ENCODE peak calls at places on chromosomes 12 and 14, in eight cellular contexts. One of them, this sample, is unnamed.

GRCh38 chr14:80364274-80364673 is 153.0 kb upstream of the DIO2 start:
- DNase-seq in stimulated activated CD4-positive, alpha-beta T cell treated with anti-CD3 and anti-CD28 coated beads, TNF-alpha, amount 100 ng/mL, for 1 hour: no peak
- DNase-seq in body of pancreas: no peak
- DNase-seq in iPS-NIHi11: peak
- DNase-seq in stromal cell of bone marrow: peak
- DNase-seq in naive B cell: no peak
- DNase-seq in H1: no peak
- DNase-seq in stimulated activated CD8-positive, alpha-beta memory T cell treated with anti-CD3 and anti-CD28 coated beads, Interleukin-12 subunit alpha, Interleukin-12 subunit beta, amount 100 ng/mL, for 4 hours: no peak
- DNase-seq in this sample: no peak

GRCh38 chr12:124551268-124552144 is 15.9 kb downstream of the NCOR2 start:
- DNase-seq in body of pancreas: no peak
- DNase-seq in iPS-NIHi11: peak
- DNase-seq in stromal cell of bone marrow: no peak
- DNase-seq in stimulated activated CD8-positive, alpha-beta memory T cell treated with anti-CD3 and anti-CD28 coated beads, Interleukin-12 subunit alpha, Interleukin-12 subunit beta, amount 100 ng/mL, for 4 hours: no peak
- DNase-seq in H1: no peak
- DNase-seq in stimulated activated CD4-positive, alpha-beta T cell treated with anti-CD3 and anti-CD28 coated beads, TNF-alpha, amount 100 ng/mL, for 1 hour: no peak
- DNase-seq in naive B cell: peak
- DNase-seq in this sample: no peak

GRCh38 chr14:100340454-100340813 is 17.3 kb downstream of the SLC25A47 start:
- DNase-seq in stromal cell of bone marrow: no peak
- DNase-seq in stimulated activated CD8-positive, alpha-beta memory T cell treated with anti-CD3 and anti-CD28 coated beads, Interleukin-12 subunit alpha, Interleukin-12 subunit beta, amount 100 ng/mL, for 4 hours: no peak
- DNase-seq in H1: no peak
- DNase-seq in naive B cell: no peak
- DNase-seq in body of pancreas: no peak
- DNase-seq in iPS-NIHi11: no peak
- DNase-seq in stimulated activated CD4-positive, alpha-beta T cell treated with anti-CD3 and anti-CD28 coated beads, TNF-alpha, amount 100 ng/mL, for 1 hour: no peak
- DNase-seq in this sample: no peak

GRCh38 chr14:91113829-91114078 is at the start of gene DGLUCY:
- DNase-seq in stimulated activated CD4-positive, alpha-beta T cell treated with anti-CD3 and anti-CD28 coated beads, TNF-alpha, amount 100 ng/mL, for 1 hour: no peak
- DNase-seq in iPS-NIHi11: peak
- DNase-seq in stimulated activated CD8-positive, alpha-beta memory T cell treated with anti-CD3 and anti-CD28 coated beads, Interleukin-12 subunit alpha, Interleukin-12 subunit beta, amount 100 ng/mL, for 4 hours: no peak
- DNase-seq in body of pancreas: peak
- DNase-seq in stromal cell of bone marrow: peak
- DNase-seq in naive B cell: no peak
- DNase-seq in H1: no peak
- DNase-seq in this sample: peak

GRCh38 chr14:31677630-31678029 is 116.4 kb downstream of the NUBPL start:
- DNase-seq in stromal cell of bone marrow: no peak
- DNase-seq in iPS-NIHi11: no peak
- DNase-seq in naive B cell: no peak
- DNase-seq in H1: no peak
- DNase-seq in stimulated activated CD4-positive, alpha-beta T cell treated with anti-CD3 and anti-CD28 coated beads, TNF-alpha, amount 100 ng/mL, for 1 hour: no peak
- DNase-seq in stimulated activated CD8-positive, alpha-beta memory T cell treated with anti-CD3 and anti-CD28 coated beads, Interleukin-12 subunit alpha, Interleukin-12 subunit beta, amount 100 ng/mL, for 4 hours: no peak
- DNase-seq in body of pancreas: no peak
- DNase-seq in this sample: no peak

GRCh38 chr14:99519347-99519881 is 38.2 kb downstream of the CCNK start:
- DNase-seq in stimulated activated CD8-positive, alpha-beta memory T cell treated with anti-CD3 and anti-CD28 coated beads, Interleukin-12 subunit alpha, Interleukin-12 subunit beta, amount 100 ng/mL, for 4 hours: no peak
- DNase-seq in iPS-NIHi11: no peak
- DNase-seq in body of pancreas: no peak
- DNase-seq in stromal cell of bone marrow: no peak
- DNase-seq in naive B cell: no peak
- DNase-seq in H1: no peak
- DNase-seq in stimulated activated CD4-positive, alpha-beta T cell treated with anti-CD3 and anti-CD28 coated beads, TNF-alpha, amount 100 ng/mL, for 1 hour: no peak
- DNase-seq in this sample: no peak

GRCh38 chr12:22856120-22856699 is 231.2 kb downstream of the ETNK1 start:
- DNase-seq in naive B cell: no peak
- DNase-seq in stimulated activated CD4-positive, alpha-beta T cell treated with anti-CD3 and anti-CD28 coated beads, TNF-alpha, amount 100 ng/mL, for 1 hour: no peak
- DNase-seq in H1: no peak
- DNase-seq in iPS-NIHi11: peak
- DNase-seq in stromal cell of bone marrow: peak
- DNase-seq in body of pancreas: no peak
- DNase-seq in stimulated activated CD8-positive, alpha-beta memory T cell treated with anti-CD3 and anti-CD28 coated beads, Interleukin-12 subunit alpha, Interleukin-12 subunit beta, amount 100 ng/mL, for 4 hours: no peak
- DNase-seq in this sample: no peak

GRCh38 chr12:44029194-44029593 is 193.3 kb downstream of the TMEM117 start:
- DNase-seq in iPS-NIHi11: no peak
- DNase-seq in stimulated activated CD4-positive, alpha-beta T cell treated with anti-CD3 and anti-CD28 coated beads, TNF-alpha, amount 100 ng/mL, for 1 hour: no peak
- DNase-seq in stromal cell of bone marrow: no peak
- DNase-seq in H1: no peak
- DNase-seq in naive B cell: no peak
- DNase-seq in stimulated activated CD8-positive, alpha-beta memory T cell treated with anti-CD3 and anti-CD28 coated beads, Interleukin-12 subunit alpha, Interleukin-12 subunit beta, amount 100 ng/mL, for 4 hours: no peak
- DNase-seq in body of pancreas: no peak
- DNase-seq in this sample: no peak

GRCh38 chr12:4312251-4312650 is 8.8 kb upstream of the TIGAR start:
- DNase-seq in body of pancreas: no peak
- DNase-seq in H1: no peak
- DNase-seq in iPS-NIHi11: no peak
- DNase-seq in stimulated activated CD4-positive, alpha-beta T cell treated with anti-CD3 and anti-CD28 coated beads, TNF-alpha, amount 100 ng/mL, for 1 hour: no peak
- DNase-seq in naive B cell: no peak
- DNase-seq in stromal cell of bone marrow: no peak
- DNase-seq in stimulated activated CD8-positive, alpha-beta memory T cell treated with anti-CD3 and anti-CD28 coated beads, Interleukin-12 subunit alpha, Interleukin-12 subunit beta, amount 100 ng/mL, for 4 hours: no peak
- DNase-seq in this sample: no peak

GRCh38 chr14:28603606-28604005 is 163.0 kb upstream of the FOXG1 start:
- DNase-seq in naive B cell: no peak
- DNase-seq in body of pancreas: no peak
- DNase-seq in iPS-NIHi11: no peak
- DNase-seq in stimulated activated CD4-positive, alpha-beta T cell treated with anti-CD3 and anti-CD28 coated beads, TNF-alpha, amount 100 ng/mL, for 1 hour: no peak
- DNase-seq in H1: no peak
- DNase-seq in stimulated activated CD8-positive, alpha-beta memory T cell treated with anti-CD3 and anti-CD28 coated beads, Interleukin-12 subunit alpha, Interleukin-12 subunit beta, amount 100 ng/mL, for 4 hours: no peak
- DNase-seq in stromal cell of bone marrow: no peak
- DNase-seq in this sample: no peak

GRCh38 chr12:57632898-57633825 is at the start of gene B4GALNT1:
- DNase-seq in H1: no peak
- DNase-seq in body of pancreas: peak
- DNase-seq in stromal cell of bone marrow: no peak
- DNase-seq in naive B cell: peak
- DNase-seq in stimulated activated CD4-positive, alpha-beta T cell treated with anti-CD3 and anti-CD28 coated beads, TNF-alpha, amount 100 ng/mL, for 1 hour: no peak
- DNase-seq in iPS-NIHi11: peak
- DNase-seq in stimulated activated CD8-positive, alpha-beta memory T cell treated with anti-CD3 and anti-CD28 coated beads, Interleukin-12 subunit alpha, Interleukin-12 subunit beta, amount 100 ng/mL, for 4 hours: peak
- DNase-seq in this sample: peak

GRCh38 chr14:87998414-87998813 is 5.4 kb upstream of the GALC start:
- DNase-seq in stromal cell of bone marrow: no peak
- DNase-seq in stimulated activated CD8-positive, alpha-beta memory T cell treated with anti-CD3 and anti-CD28 coated beads, Interleukin-12 subunit alpha, Interleukin-12 subunit beta, amount 100 ng/mL, for 4 hours: no peak
- DNase-seq in naive B cell: no peak
- DNase-seq in body of pancreas: no peak
- DNase-seq in stimulated activated CD4-positive, alpha-beta T cell treated with anti-CD3 and anti-CD28 coated beads, TNF-alpha, amount 100 ng/mL, for 1 hour: no peak
- DNase-seq in H1: no peak
- DNase-seq in iPS-NIHi11: no peak
- DNase-seq in this sample: no peak

GRCh38 chr12:98509063-98509462 is 6.3 kb upstream of the TMPO start:
- DNase-seq in stimulated activated CD8-positive, alpha-beta memory T cell treated with anti-CD3 and anti-CD28 coated beads, Interleukin-12 subunit alpha, Interleukin-12 subunit beta, amount 100 ng/mL, for 4 hours: no peak
- DNase-seq in stromal cell of bone marrow: no peak
- DNase-seq in naive B cell: no peak
- DNase-seq in stimulated activated CD4-positive, alpha-beta T cell treated with anti-CD3 and anti-CD28 coated beads, TNF-alpha, amount 100 ng/mL, for 1 hour: no peak
- DNase-seq in body of pancreas: no peak
- DNase-seq in iPS-NIHi11: no peak
- DNase-seq in H1: peak
- DNase-seq in this sample: no peak

GRCh38 chr12:1306096-1306495 is 288.3 kb downstream of the FBXL14 start:
- DNase-seq in stimulated activated CD8-positive, alpha-beta memory T cell treated with anti-CD3 and anti-CD28 coated beads, Interleukin-12 subunit alpha, Interleukin-12 subunit beta, amount 100 ng/mL, for 4 hours: no peak
- DNase-seq in naive B cell: no peak
- DNase-seq in stromal cell of bone marrow: no peak
- DNase-seq in stimulated activated CD4-positive, alpha-beta T cell treated with anti-CD3 and anti-CD28 coated beads, TNF-alpha, amount 100 ng/mL, for 1 hour: no peak
- DNase-seq in body of pancreas: peak
- DNase-seq in H1: no peak
- DNase-seq in iPS-NIHi11: no peak
- DNase-seq in this sample: no peak

GRCh38 chr12:12582895-12583303 is 20.2 kb upstream of the DUSP16 start:
- DNase-seq in naive B cell: no peak
- DNase-seq in body of pancreas: no peak
- DNase-seq in stimulated activated CD4-positive, alpha-beta T cell treated with anti-CD3 and anti-CD28 coated beads, TNF-alpha, amount 100 ng/mL, for 1 hour: no peak
- DNase-seq in H1: no peak
- DNase-seq in iPS-NIHi11: no peak
- DNase-seq in stimulated activated CD8-positive, alpha-beta memory T cell treated with anti-CD3 and anti-CD28 coated beads, Interleukin-12 subunit alpha, Interleukin-12 subunit beta, amount 100 ng/mL, for 4 hours: no peak
- DNase-seq in stromal cell of bone marrow: no peak
- DNase-seq in this sample: peak

GRCh38 chr14:41285193-41285748 is 321.4 kb upstream of the LRFN5 start:
- DNase-seq in H1: peak
- DNase-seq in stimulated activated CD4-positive, alpha-beta T cell treated with anti-CD3 and anti-CD28 coated beads, TNF-alpha, amount 100 ng/mL, for 1 hour: no peak
- DNase-seq in iPS-NIHi11: peak
- DNase-seq in body of pancreas: peak
- DNase-seq in naive B cell: no peak
- DNase-seq in stimulated activated CD8-positive, alpha-beta memory T cell treated with anti-CD3 and anti-CD28 coated beads, Interleukin-12 subunit alpha, Interleukin-12 subunit beta, amount 100 ng/mL, for 4 hours: no peak
- DNase-seq in stromal cell of bone marrow: peak
- DNase-seq in this sample: no peak

GRCh38 chr14:32078030-32078793 is 1.1 kb downstream of the ARHGAP5 start:
- DNase-seq in naive B cell: peak
- DNase-seq in stimulated activated CD4-positive, alpha-beta T cell treated with anti-CD3 and anti-CD28 coated beads, TNF-alpha, amount 100 ng/mL, for 1 hour: no peak
- DNase-seq in stimulated activated CD8-positive, alpha-beta memory T cell treated with anti-CD3 and anti-CD28 coated beads, Interleukin-12 subunit alpha, Interleukin-12 subunit beta, amount 100 ng/mL, for 4 hours: no peak
- DNase-seq in body of pancreas: peak
- DNase-seq in stromal cell of bone marrow: peak
- DNase-seq in iPS-NIHi11: peak
- DNase-seq in H1: no peak
- DNase-seq in this sample: no peak

GRCh38 chr12:72271741-72272661 is at the start of gene TRHDE:
- DNase-seq in H1: peak
- DNase-seq in body of pancreas: peak
- DNase-seq in stromal cell of bone marrow: no peak
- DNase-seq in naive B cell: no peak
- DNase-seq in stimulated activated CD8-positive, alpha-beta memory T cell treated with anti-CD3 and anti-CD28 coated beads, Interleukin-12 subunit alpha, Interleukin-12 subunit beta, amount 100 ng/mL, for 4 hours: no peak
- DNase-seq in iPS-NIHi11: peak
- DNase-seq in stimulated activated CD4-positive, alpha-beta T cell treated with anti-CD3 and anti-CD28 coated beads, TNF-alpha, amount 100 ng/mL, for 1 hour: no peak
- DNase-seq in this sample: no peak

GRCh38 chr14:59688224-59689170 is 111.9 kb upstream of the CCDC175 start:
- DNase-seq in stromal cell of bone marrow: peak
- DNase-seq in H1: peak
- DNase-seq in body of pancreas: no peak
- DNase-seq in stimulated activated CD4-positive, alpha-beta T cell treated with anti-CD3 and anti-CD28 coated beads, TNF-alpha, amount 100 ng/mL, for 1 hour: no peak
- DNase-seq in stimulated activated CD8-positive, alpha-beta memory T cell treated with anti-CD3 and anti-CD28 coated beads, Interleukin-12 subunit alpha, Interleukin-12 subunit beta, amount 100 ng/mL, for 4 hours: no peak
- DNase-seq in iPS-NIHi11: peak
- DNase-seq in naive B cell: no peak
- DNase-seq in this sample: no peak

GRCh38 chr14:106530423-106531107 is 1004.2 kb downstream of the TMEM121 start:
- DNase-seq in body of pancreas: no peak
- DNase-seq in iPS-NIHi11: no peak
- DNase-seq in stromal cell of bone marrow: no peak
- DNase-seq in naive B cell: peak
- DNase-seq in stimulated activated CD8-positive, alpha-beta memory T cell treated with anti-CD3 and anti-CD28 coated beads, Interleukin-12 subunit alpha, Interleukin-12 subunit beta, amount 100 ng/mL, for 4 hours: no peak
- DNase-seq in H1: no peak
- DNase-seq in stimulated activated CD4-positive, alpha-beta T cell treated with anti-CD3 and anti-CD28 coated beads, TNF-alpha, amount 100 ng/mL, for 1 hour: no peak
- DNase-seq in this sample: no peak

GRCh38 chr12:54984602-54985376 is at the start of gene TESPA1:
- DNase-seq in stromal cell of bone marrow: no peak
- DNase-seq in naive B cell: peak
- DNase-seq in H1: no peak
- DNase-seq in stimulated activated CD8-positive, alpha-beta memory T cell treated with anti-CD3 and anti-CD28 coated beads, Interleukin-12 subunit alpha, Interleukin-12 subunit beta, amount 100 ng/mL, for 4 hours: peak
- DNase-seq in body of pancreas: no peak
- DNase-seq in stimulated activated CD4-positive, alpha-beta T cell treated with anti-CD3 and anti-CD28 coated beads, TNF-alpha, amount 100 ng/mL, for 1 hour: peak
- DNase-seq in iPS-NIHi11: no peak
- DNase-seq in this sample: peak

GRCh38 chr12:105920161-105920684 is 218.5 kb downstream of the NUAK1 start:
- DNase-seq in naive B cell: no peak
- DNase-seq in stromal cell of bone marrow: no peak
- DNase-seq in stimulated activated CD8-positive, alpha-beta memory T cell treated with anti-CD3 and anti-CD28 coated beads, Interleukin-12 subunit alpha, Interleukin-12 subunit beta, amount 100 ng/mL, for 4 hours: no peak
- DNase-seq in iPS-NIHi11: no peak
- DNase-seq in body of pancreas: no peak
- DNase-seq in H1: no peak
- DNase-seq in stimulated activated CD4-positive, alpha-beta T cell treated with anti-CD3 and anti-CD28 coated beads, TNF-alpha, amount 100 ng/mL, for 1 hour: no peak
- DNase-seq in this sample: no peak

GRCh38 chr14:51457858-51458562 is 193.7 kb upstream of the FRMD6 start:
- DNase-seq in H1: no peak
- DNase-seq in naive B cell: no peak
- DNase-seq in body of pancreas: no peak
- DNase-seq in iPS-NIHi11: no peak
- DNase-seq in stromal cell of bone marrow: no peak
- DNase-seq in stimulated activated CD8-positive, alpha-beta memory T cell treated with anti-CD3 and anti-CD28 coated beads, Interleukin-12 subunit alpha, Interleukin-12 subunit beta, amount 100 ng/mL, for 4 hours: no peak
- DNase-seq in stimulated activated CD4-positive, alpha-beta T cell treated with anti-CD3 and anti-CD28 coated beads, TNF-alpha, amount 100 ng/mL, for 1 hour: no peak
- DNase-seq in this sample: no peak

GRCh38 chr12:71551529-71551928 is 111.9 kb downstream of the LGR5 start:
- DNase-seq in body of pancreas: no peak
- DNase-seq in naive B cell: no peak
- DNase-seq in iPS-NIHi11: no peak
- DNase-seq in stimulated activated CD8-positive, alpha-beta memory T cell treated with anti-CD3 and anti-CD28 coated beads, Interleukin-12 subunit alpha, Interleukin-12 subunit beta, amount 100 ng/mL, for 4 hours: no peak
- DNase-seq in stromal cell of bone marrow: peak
- DNase-seq in H1: no peak
- DNase-seq in stimulated activated CD4-positive, alpha-beta T cell treated with anti-CD3 and anti-CD28 coated beads, TNF-alpha, amount 100 ng/mL, for 1 hour: no peak
- DNase-seq in this sample: no peak

GRCh38 chr12:130104114-130104513 is 58.1 kb upstream of the FZD10 start:
- DNase-seq in iPS-NIHi11: no peak
- DNase-seq in H1: no peak
- DNase-seq in stimulated activated CD4-positive, alpha-beta T cell treated with anti-CD3 and anti-CD28 coated beads, TNF-alpha, amount 100 ng/mL, for 1 hour: no peak
- DNase-seq in naive B cell: no peak
- DNase-seq in stimulated activated CD8-positive, alpha-beta memory T cell treated with anti-CD3 and anti-CD28 coated beads, Interleukin-12 subunit alpha, Interleukin-12 subunit beta, amount 100 ng/mL, for 4 hours: no peak
- DNase-seq in stromal cell of bone marrow: no peak
- DNase-seq in body of pancreas: no peak
- DNase-seq in this sample: no peak

This sample was measured in activated T-helper 1 cell treated with anti-CD3 and anti-CD28 coated beads, Interleukin-2, amount 50 U/mL, for 16 hours.